ENCODE peak calls at places on chromosomes 11 and 22, in six cellular contexts. F, O, P, Z, B and A are unnamed samples.

GRCh38 chr11:3229673-3230630 is 2.3 kb downstream of the MRGPRE start:
- DNase-seq in P (no peak), Z (no peak), F (peak; percentile 89), B (peak; percentile 73), O (no peak), A (peak; percentile 43)

GRCh38 chr11:69521461-69521860 is 40.0 kb downstream of the LINC01488 start:
- DNase-seq in P (no peak), B (peak; percentile 71), Z (no peak), O (no peak), F (no peak), A (no peak)

GRCh38 chr11:33949201-33949913 is 57.5 kb upstream of the LMO2 start:
- DNase-seq in O (no peak), B (no peak), P (no peak), F (no peak), Z (no peak), A (no peak)

GRCh38 chr22:25736378-25737011 is 5.5 kb upstream of the MYO18B start:
- DNase-seq in O (no peak), B (no peak), Z (no peak), P (no peak), F (no peak), A (peak; percentile 21)

GRCh38 chr11:117090111-117090706 is 8.0 kb downstream of the SIK3 start:
- DNase-seq in Z (no peak), B (no peak), O (no peak), F (no peak), P (no peak), A (no peak)

GRCh38 chr11:125075900-125076317 is 12.8 kb downstream of the SLC37A2 start:
- DNase-seq in Z (no peak), O (no peak), P (no peak), B (peak; percentile 90), F (no peak), A (peak; percentile 46)

GRCh38 chr22:27798526-27799333 is 2.8 kb downstream of the MN1 start:
- DNase-seq in F (no peak), Z (no peak), B (peak; percentile 46), P (no peak), O (no peak), A (no peak)

GRCh38 chr11:107740256-107740655 is 28.4 kb upstream of the SLN start:
- DNase-seq in Z (no peak), O (no peak), P (no peak), F (no peak), B (no peak), A (no peak)

GRCh38 chr11:46277313-46277622 is 194 bp upstream of the CREB3L1 start:
- DNase-seq in Z (peak; percentile 77), B (peak; percentile 94), P (no peak), F (no peak), O (no peak), A (no peak)

GRCh38 chr11:69950120-69950519 is 128.0 kb upstream of the ANO1 start:
- DNase-seq in B (peak; percentile 62), Z (peak; percentile 26), F (no peak), O (peak; percentile 42), P (peak; percentile 50), A (no peak)

GRCh38 chr11:63847363-63847762 is 8.5 kb downstream of the MARK2 start:
- DNase-seq in O (no peak), Z (no peak), B (no peak), F (no peak), P (peak; percentile 71), A (no peak)

GRCh38 chr22:27972732-27973698 is 54.0 kb upstream of the PITPNB start:
- DNase-seq in B (no peak), Z (no peak), O (no peak), F (no peak), P (peak; percentile 45), A (no peak)

GRCh38 chr11:33630936-33631748 is 69.5 kb downstream of the C11orf91 start:
- DNase-seq in B (no peak), O (no peak), F (peak; percentile 55), Z (no peak), P (no peak), A (no peak)

GRCh38 chr11:126403039-126403438 is 47.6 kb downstream of the ST3GAL4 start:
- DNase-seq in O (no peak), Z (no peak), B (no peak), P (peak; percentile 90), F (peak; percentile 96), A (no peak)

GRCh38 chr11:57487021-57487778 is 26.9 kb downstream of the RTN4RL2 start:
- DNase-seq in F (no peak), P (no peak), O (no peak), B (peak; percentile 54), Z (no peak), A (no peak)

GRCh38 chr11:57491371-57492061 is 24.0 kb downstream of the SLC43A1 start:
- DNase-seq in F (no peak), B (peak; percentile 61), Z (peak; percentile 27), P (peak; percentile 53), O (peak; percentile 59), A (no peak)

GRCh38 chr11:57490456-57491248 is 24.9 kb downstream of the SLC43A1 start:
- DNase-seq in F (no peak), B (peak; percentile 91), O (no peak), Z (no peak), P (no peak), A (no peak)

GRCh38 chr11:57485217-57486007 is 25.1 kb downstream of the RTN4RL2 start:
- DNase-seq in B (peak; percentile 96), F (no peak), P (no peak), Z (no peak), O (no peak), A (no peak)

GRCh38 chr11:57487920-57488319 is 27.6 kb downstream of the SLC43A1 start:
- DNase-seq in O (no peak), B (peak; percentile 68), P (no peak), F (no peak), Z (no peak), A (no peak)
- H3K4me1 ChIP-seq in O (peaks cover 35% of the 10 kb centered on the region), B (peaks cover 20% of the 10 kb centered on the region), P (peaks cover 1% of the 10 kb centered on the region), F (peaks cover 8% of the 10 kb centered on the region), Z (peaks cover 5% of the 10 kb centered on the region), A (no peaks in the 10 kb centered on the region)

GRCh38 chr11:12381875-12382274 is 4.5 kb downstream of the PARVA start:
- DNase-seq in Z (no peak), O (no peak), B (no peak), P (no peak), F (no peak), A (no peak)

GRCh38 chr11:12377824-12378593 is 638 bp downstream of the PARVA start:
- DNase-seq in F (no peak), B (peak; percentile 95), O (no peak), P (peak; percentile 86), Z (peak; percentile 76), A (peak; percentile 80)

GRCh38 chr11:12376259-12376971 is 956 bp upstream of the PARVA start:
- DNase-seq in O (no peak), F (no peak), P (peak; percentile 39), B (peak; percentile 69), Z (peak; percentile 47), A (peak; percentile 72)

GRCh38 chr11:12380565-12381325 is 3.4 kb downstream of the PARVA start:
- DNase-seq in O (no peak), P (no peak), F (no peak), B (no peak), Z (no peak), A (no peak)

DNA sequence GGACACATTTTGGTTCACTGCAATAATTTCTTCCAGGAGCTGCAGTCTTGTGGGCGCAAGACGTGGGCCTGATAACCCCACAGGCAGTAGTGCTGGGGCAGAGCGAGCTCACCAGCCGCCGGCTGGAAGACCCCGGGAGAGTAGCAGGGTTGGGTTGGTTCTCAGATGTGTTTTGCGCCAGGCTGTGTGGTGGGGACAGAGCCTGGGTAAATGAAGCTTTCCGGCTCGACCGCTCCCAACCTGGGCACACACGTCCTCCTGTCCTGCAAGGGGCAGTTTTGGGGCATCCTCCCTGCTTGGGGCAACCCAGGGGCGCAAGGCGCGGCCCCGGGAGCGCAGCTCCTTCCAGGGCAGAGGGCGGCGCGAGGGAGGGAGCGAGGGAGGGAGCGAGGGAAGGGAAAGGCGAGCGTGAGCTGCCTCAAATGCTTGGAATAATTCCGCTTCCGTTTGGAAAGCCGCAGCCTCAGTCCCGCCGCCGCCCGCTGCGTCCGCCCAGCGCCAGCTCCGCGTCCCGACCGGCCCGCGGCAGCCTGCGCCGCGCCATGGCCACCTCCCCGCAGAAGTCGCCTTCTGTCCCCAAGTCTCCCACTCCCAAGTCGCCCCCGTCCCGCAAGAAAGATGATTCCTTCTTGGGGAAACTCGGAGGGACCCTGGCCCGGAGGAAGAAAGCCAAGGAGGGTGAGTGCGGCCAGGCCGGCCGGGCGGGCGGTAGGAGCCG is at the start of gene PARVA:
- DNase-seq in P (peak; percentile 77), O (no peak), Z (peak; percentile 55), F (no peak), B (peak; percentile 80), A (peak; percentile 66)
- H3K4me1 ChIP-seq in P (no peaks in the 10 kb centered on the region), O (no peaks in the 10 kb centered on the region), Z (peaks cover 15% of the 10 kb centered on the region), F (peaks cover 32% of the 10 kb centered on the region), B (peaks cover 30% of the 10 kb centered on the region), A (peaks cover 45% of the 10 kb centered on the region)

GRCh38 chr11:94144233-94144632 is 15.6 kb downstream of the PANX1 start:
- DNase-seq in B (no peak), Z (no peak), F (no peak), P (no peak), O (no peak), A (no peak)
- H3K4me1 ChIP-seq in B (peaks cover 4% of the 10 kb centered on the region), Z (peaks cover 32% of the 10 kb centered on the region), F (peaks cover 71% of the 10 kb centered on the region), P (peaks cover 9% of the 10 kb centered on the region), O (no peaks in the 10 kb centered on the region), A (peaks cover 47% of the 10 kb centered on the region)

DNA sequence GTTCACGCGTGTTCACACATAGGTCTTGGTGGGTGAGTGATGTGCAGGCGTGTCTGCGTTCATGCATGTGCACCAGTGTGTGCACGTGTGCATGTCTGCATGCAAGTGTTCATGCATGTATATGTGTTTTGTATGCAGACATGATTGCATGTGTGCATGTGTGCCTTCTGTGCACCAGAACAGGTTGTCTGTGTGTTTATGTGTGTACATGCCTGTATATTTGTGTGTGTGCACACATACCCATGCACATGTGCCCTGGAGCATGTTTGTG is 4.9 kb downstream of the ZDHHC8 start:
- DNase-seq in B (no peak), F (no peak), Z (no peak), P (no peak), O (no peak), A (no peak)
- H3K4me1 ChIP-seq in B (peaks cover 21% of the 10 kb centered on the region), F (peaks cover 66% of the 10 kb centered on the region), Z (peaks cover 40% of the 10 kb centered on the region), P (peaks cover 10% of the 10 kb centered on the region), O (peaks cover 12% of the 10 kb centered on the region), A (no peaks in the 10 kb centered on the region)

GRCh38 chr11:22342599-22343138 is 4.5 kb downstream of the SLC17A6 start:
- DNase-seq in P (no peak), O (no peak), F (no peak), Z (no peak), B (no peak), A (no peak)
- H3K4me1 ChIP-seq in P (no peaks in the 10 kb centered on the region), O (no peaks in the 10 kb centered on the region), F (no peaks in the 10 kb centered on the region), Z (no peaks in the 10 kb centered on the region), B (no peaks in the 10 kb centered on the region), A (peaks cover 16% of the 10 kb centered on the region)

GRCh38 chr22:40199852-40200251 is 22.1 kb downstream of the TNRC6B start:
- DNase-seq in P (no peak), Z (no peak), B (no peak), F (no peak), O (no peak), A (no peak)
- H3K4me1 ChIP-seq in P (no peaks in the 10 kb centered on the region), Z (peaks cover 15% of the 10 kb centered on the region), B (peaks cover 33% of the 10 kb centered on the region), F (peaks cover 62% of the 10 kb centered on the region), O (peaks cover 41% of the 10 kb centered on the region), A (peaks cover 59% of the 10 kb centered on the region)

DNA sequence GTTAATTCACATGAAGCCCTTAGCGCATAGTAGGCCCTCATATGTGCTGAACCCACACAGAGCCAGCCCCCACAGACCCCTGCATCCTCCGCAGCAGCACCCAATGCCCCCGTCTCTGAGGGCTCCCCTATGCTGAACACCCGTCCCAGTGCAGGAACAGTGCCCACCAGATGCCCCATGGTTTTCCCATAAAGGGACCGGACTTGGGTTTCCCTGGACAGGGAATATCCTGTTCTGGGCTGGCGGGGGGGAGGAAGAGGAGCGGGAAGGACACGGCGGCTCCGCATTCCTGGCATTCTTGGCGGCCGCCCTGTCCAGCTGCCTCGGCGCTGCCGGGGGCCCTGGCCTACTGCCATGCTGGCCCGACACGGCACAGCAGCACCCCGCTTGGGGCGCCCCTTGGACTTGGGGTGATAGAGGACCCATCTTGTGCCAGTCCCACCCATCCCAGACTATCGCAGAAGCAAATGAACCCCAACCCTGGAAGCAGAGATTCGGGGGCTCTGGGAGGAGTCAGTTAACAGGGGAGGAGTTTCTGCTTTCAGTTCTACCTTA is 23.7 kb upstream of the CBX7 start:
- DNase-seq in O (no peak), B (peak; percentile 93), F (no peak), P (no peak), Z (peak; percentile 73), A (no peak)
- H3K4me1 ChIP-seq in O (peaks cover 42% of the 10 kb centered on the region), B (peaks cover 38% of the 10 kb centered on the region), F (peaks cover 90% of the 10 kb centered on the region), P (peaks cover 3% of the 10 kb centered on the region), Z (peaks cover 47% of the 10 kb centered on the region), A (peaks cover 83% of the 10 kb centered on the region)